ENCODE peak calls at places on chromosomes 7 and 10, in four cellular contexts. B is astrocyte of the spinal cord, Z is mammary epithelial cell, N is IMR-90. V is an unnamed sample.

GRCh38 chr10:107576746-107577145 is 412.2 kb upstream of the SORCS1 start:
- DNase-seq in Z (peak), N (no peak), B (no peak), V (no peak)

GRCh38 chr7:155202106-155202871 is 95.4 kb upstream of the INSIG1 start:
- DNase-seq in N (no peak), Z (no peak), B (no peak), V (no peak)

GRCh38 chr7:116953372-116953726 is at the start of gene ST7:
- DNase-seq in N (peak), B (peak), Z (peak), V (peak)

GRCh38 chr7:143407296-143408246 is 1.1 kb downstream of the EPHA1 start:
- DNase-seq in B (no peak), Z (no peak), N (no peak), V (no peak)

GRCh38 chr10:69721690-69722310 is 79.9 kb upstream of the COL13A1 start:
- DNase-seq in N (peak), B (peak), Z (no peak), V (peak)

GRCh38 chr7:22411977-22412693 is 55.2 kb upstream of the RAPGEF5 start:
- DNase-seq in B (no peak), Z (no peak), N (no peak), V (no peak)

GRCh38 chr10:15775513-15775912 is 55.8 kb upstream of the ITGA8 start:
- DNase-seq in Z (peak), N (peak), B (peak), V (peak)

GRCh38 chr10:112441520-112441919 is 5.2 kb downstream of the ZDHHC6 start:
- DNase-seq in B (no peak), Z (no peak), N (no peak), V (no peak)

GRCh38 chr10:88458209-88458608 is 124.9 kb downstream of the RNLS start:
- DNase-seq in Z (no peak), B (no peak), N (no peak), V (no peak)

GRCh38 chr7:155193716-155194115 is 104.0 kb upstream of the INSIG1 start:
- DNase-seq in Z (no peak), N (no peak), B (no peak), V (no peak)

GRCh38 chr10:110344622-110345021 is 39.9 kb upstream of the SMNDC1 start:
- DNase-seq in B (no peak), N (no peak), Z (no peak), V (peak)

GRCh38 chr10:69899727-69900595 is 98.3 kb downstream of the COL13A1 start:
- DNase-seq in Z (no peak), N (no peak), B (no peak), V (no peak)

GRCh38 chr10:25064401-25064800 is 48.0 kb downstream of the THNSL1 start:
- DNase-seq in N (no peak), B (no peak), Z (no peak), V (no peak)

GRCh38 chr7:2843191-2843685 is 870 bp downstream of the GNA12 start:
- DNase-seq in Z (no peak), N (no peak), B (no peak), V (no peak)

GRCh38 chr7:117085275-117085674 is 132.0 kb downstream of the ST7 start:
- DNase-seq in Z (peak), B (no peak), N (no peak), V (no peak)

GRCh38 chr10:31929986-31930675 is 1.5 kb upstream of the ARHGAP12 start:
- DNase-seq in N (no peak), B (peak), Z (peak), V (peak)

GRCh38 chr7:47297120-47297519 is 284.8 kb downstream of the TNS3 start:
- DNase-seq in N (no peak), Z (no peak), B (no peak), V (no peak)

GRCh38 chr7:24129597-24129996 is 154.4 kb upstream of the NPY start:
- DNase-seq in B (peak), Z (peak), N (peak), V (peak)

GRCh38 chr10:73997479-73997805 is 474 bp upstream of the VCL start:
- DNase-seq in N (no peak), Z (no peak), B (no peak), V (no peak)

GRCh38 chr10:48594371-48594770 is 10.5 kb downstream of the ARHGAP22 start:
- DNase-seq in N (no peak), B (no peak), Z (no peak), V (no peak)

GRCh38 chr10:3364768-3365480 is 192.3 kb upstream of the PITRM1 start:
- DNase-seq in N (no peak), B (no peak), Z (no peak), V (no peak)

GRCh38 chr7:86913709-86914108 is 145.7 kb downstream of the ELAPOR2 start:
- DNase-seq in N (peak), B (peak), Z (no peak), V (no peak)

GRCh38 chr10:93826355-93826754 is 67.4 kb upstream of the SLC35G1 start:
- DNase-seq in N (no peak), Z (no peak), B (peak), V (no peak)

GRCh38 chr7:44150466-44150832 is 9.3 kb upstream of the MYL7 start:
- DNase-seq in N (no peak), B (no peak), Z (no peak), V (peak)

GRCh38 chr10:110207805-110208613 is 604 bp downstream of the MXI1 start:
- DNase-seq in B (peak), N (peak), Z (peak), V (no peak)

GRCh38 chr10:79280956-79281355 is 66.3 kb upstream of the PPIF start:
- DNase-seq in B (no peak), N (no peak), Z (no peak), V (no peak)

GRCh38 chr7:5594616-5595544 is 171.2 kb upstream of the TNRC18 start:
- DNase-seq in B (peak), Z (peak), N (peak), V (peak)

GRCh38 chr7:45589915-45590678 is 15.9 kb downstream of the ADCY1 start:
- DNase-seq in N (no peak), B (no peak), Z (no peak), V (no peak)

GRCh38 chr10:90602815-90603600 is 254.8 kb downstream of the HTR7 start:
- DNase-seq in N (no peak), Z (peak), B (peak), V (peak)

GRCh38 chr7:619356-619840 is 99.8 kb upstream of the PDGFA start:
- DNase-seq in B (no peak), N (no peak), Z (no peak), V (no peak)

GRCh38 chr7:620052-620451 is 100.4 kb upstream of the PDGFA start:
- DNase-seq in B (peak), N (peak), Z (peak), V (peak)

GRCh38 chr7:620885-621284 is 101.2 kb upstream of the PDGFA start:
- DNase-seq in N (no peak), Z (no peak), B (peak), V (peak)

GRCh38 chr7:618539-619355 is 99.1 kb upstream of the PDGFA start:
- DNase-seq in N (peak), B (no peak), Z (no peak), V (no peak)

DNA sequence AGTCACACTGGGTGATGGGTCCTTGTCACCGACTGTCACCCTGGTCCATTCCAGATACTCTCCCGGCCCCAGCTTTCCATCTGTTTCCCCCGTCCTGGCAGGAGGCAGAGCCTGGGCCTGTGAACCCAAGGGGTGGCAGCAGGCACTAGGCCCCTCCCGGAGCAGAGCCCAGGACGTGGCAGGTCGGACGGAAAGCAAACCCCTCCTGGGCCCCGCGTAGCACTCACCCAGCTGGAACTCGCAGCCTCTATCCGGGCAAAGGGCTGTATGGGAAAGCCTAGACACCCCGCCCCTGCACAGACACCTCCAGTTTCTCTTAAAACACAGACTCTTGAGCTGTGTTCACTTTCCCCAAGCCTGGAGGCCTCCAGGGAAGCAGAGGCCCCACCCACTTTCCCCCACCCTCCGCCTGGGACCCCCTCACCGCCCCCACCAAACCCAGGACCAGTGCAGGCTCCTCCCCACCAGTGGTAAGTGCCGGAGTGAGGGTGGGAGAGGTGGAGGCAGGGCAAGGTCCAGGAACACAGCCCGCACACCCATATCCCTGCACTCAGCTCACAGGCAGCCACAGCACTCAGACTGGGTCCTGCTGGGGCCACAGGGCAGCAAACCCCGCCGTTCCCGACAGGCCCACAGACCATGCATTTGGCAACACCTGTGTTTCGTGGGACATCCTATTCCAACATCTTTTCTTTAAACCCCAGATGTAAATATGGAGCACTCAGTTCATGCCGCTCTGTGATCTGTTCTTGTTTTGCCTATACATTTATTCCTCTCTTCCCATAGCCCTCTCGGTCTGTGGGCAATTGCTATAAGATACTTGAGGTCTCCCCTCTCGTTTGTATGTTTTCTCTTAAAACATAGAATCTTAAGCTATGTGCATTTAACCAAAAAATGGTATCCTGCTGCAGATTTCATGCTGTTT is 98.2 kb upstream of the PDGFA start:
- DNase-seq in N (no peak), B (no peak), Z (no peak), V (no peak)
- H3K4me3 ChIP-seq in N (no peak), B (no peak), Z (no peak), V (no peak)

GRCh38 chr7:37352974-37353948 is 95.4 kb downstream of the ELMO1 start:
- DNase-seq in Z (no peak), N (no peak), B (no peak), V (no peak)
- H3K4me3 ChIP-seq in Z (no peak), N (no peak), B (no peak), V (no peak)

DNA sequence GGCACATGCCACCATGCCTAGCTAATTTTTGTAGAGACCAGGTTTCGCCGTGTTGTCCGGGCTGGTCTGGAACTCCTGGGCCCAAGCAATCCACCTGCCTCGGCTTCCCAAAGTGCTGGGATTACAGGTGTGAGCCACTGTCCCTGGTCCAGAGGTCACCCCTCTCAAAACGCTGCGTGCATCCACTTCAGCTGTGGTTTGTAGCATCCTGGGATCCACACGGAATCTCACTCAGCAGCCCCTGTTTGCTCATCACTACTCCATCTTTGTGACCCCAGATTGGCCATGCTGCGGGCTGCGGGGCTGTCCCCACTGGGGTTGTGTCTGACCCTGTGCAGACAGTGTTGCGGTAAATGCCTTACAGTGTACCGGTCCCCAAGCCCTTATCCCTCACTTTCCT is 3.5 kb downstream of the INPP5A start:
- DNase-seq in Z (no peak), N (no peak), B (no peak), V (no peak)
- H3K4me3 ChIP-seq in Z (no peak), N (no peak), B (no peak), V (no peak)

DNA sequence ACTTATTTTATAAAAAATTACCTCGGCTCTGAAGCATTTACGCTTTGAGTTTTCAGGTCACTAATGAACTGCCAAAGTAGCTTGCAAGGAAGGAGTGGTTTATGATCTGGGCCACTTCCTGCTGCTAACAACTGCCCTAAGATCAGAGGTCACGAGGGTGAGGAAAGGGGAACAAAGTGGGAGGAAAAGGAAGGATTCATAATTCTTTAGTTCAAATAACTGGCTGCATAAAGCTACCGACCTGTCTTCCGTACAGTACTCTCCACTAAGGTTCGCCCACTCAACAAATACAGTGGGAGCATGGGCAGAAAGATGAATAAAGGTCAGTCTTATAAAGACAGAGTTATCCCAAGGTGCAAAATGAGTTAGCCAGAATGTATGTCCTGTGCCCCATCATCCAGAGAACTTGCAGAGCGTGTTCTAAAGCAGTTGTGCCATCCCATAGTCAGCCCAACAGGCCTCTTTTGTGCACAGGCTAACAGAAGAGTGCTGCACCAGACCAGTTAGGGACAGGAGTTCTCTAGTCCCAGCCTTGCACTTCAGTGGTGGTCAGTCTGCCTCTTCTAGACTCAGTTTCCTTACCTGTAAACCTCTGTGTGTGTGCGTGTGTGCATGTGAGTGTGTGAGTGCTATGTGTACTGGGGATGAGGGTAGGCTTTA is 65.9 kb downstream of the CREB3L2 start:
- DNase-seq in B (no peak), N (no peak), Z (peak), V (no peak)
- H3K4me3 ChIP-seq in B (no peak), N (no peak), Z (no peak), V (no peak)

V was measured in fibroblast of lung.